ENCODE peak calls at places on chromosome X, in five cellular contexts. G, V, B, U and D are unnamed samples.
A peak's percentile ranks its signal among the peaks of the same experiment; 100 is the strongest.

GRCh38 chrX:16081357-16081756 is 42.0 kb upstream of the GRPR start:
- DNase-seq in U (no peak), G (no peak), B (no peak), V (no peak), D (no peak)

GRCh38 chrX:151694661-151695582 is at the start of gene PRRG3:
- DNase-seq in G (no peak), B (no peak), U (peak; percentile 24), V (peak; percentile 52), D (peak; percentile 89)

GRCh38 chrX:71872542-71873458 is 37.8 kb upstream of the NHSL2 start:
- DNase-seq in B (no peak), G (no peak), U (no peak), V (no peak), D (no peak)

GRCh38 chrX:68365356-68365755 is 67.9 kb downstream of the OPHN1 start:
- DNase-seq in B (no peak), V (no peak), U (no peak), G (no peak), D (no peak)

GRCh38 chrX:27996132-27996531 is 14.9 kb upstream of the DCAF8L1 start:
- DNase-seq in V (no peak), B (no peak), U (no peak), G (no peak), D (no peak)

GRCh38 chrX:136189222-136189621 is 41.9 kb downstream of the FHL1 start:
- DNase-seq in G (no peak), V (no peak), U (peak; percentile 41), B (no peak), D (no peak)

GRCh38 chrX:5402461-5402860 is 826.2 kb downstream of the NLGN4X start:
- DNase-seq in V (no peak), G (no peak), B (no peak), U (no peak), D (no peak)

GRCh38 chrX:123736333-123736921 is 3.6 kb upstream of the THOC2 start:
- DNase-seq in G (no peak), U (no peak), V (no peak), B (no peak), D (no peak)

GRCh38 chrX:49155243-49155899 is 7.2 kb upstream of the MAGIX start:
- DNase-seq in B (peak; percentile 60), V (peak; percentile 52), G (no peak), U (no peak), D (peak; percentile 77)

GRCh38 chrX:9825129-9825865 is 39.1 kb downstream of the SHROOM2 start:
- DNase-seq in B (no peak), V (no peak), U (no peak), G (no peak), D (no peak)

GRCh38 chrX:18714910-18715309 is 7.5 kb downstream of the PPEF1 start:
- DNase-seq in B (no peak), U (no peak), G (no peak), V (no peak), D (no peak)

GRCh38 chrX:40171513-40172168 is 73.9 kb upstream of the BCOR start:
- DNase-seq in G (no peak), V (peak; percentile 63), B (no peak), U (peak; percentile 35), D (peak; percentile 80)

GRCh38 chrX:129015381-129015780 is 507.9 kb downstream of the SMARCA1 start:
- DNase-seq in V (peak; percentile 18), U (no peak), B (no peak), G (no peak), D (no peak)

GRCh38 chrX:10310502-10310901 is 153.7 kb downstream of the CLCN4 start:
- DNase-seq in U (no peak), B (no peak), V (no peak), G (no peak), D (peak; percentile 15)

GRCh38 chrX:41377624-41378023 is 43.7 kb downstream of the DDX3X start:
- DNase-seq in G (no peak), U (no peak), V (no peak), B (no peak), D (no peak)

GRCh38 chrX:24153175-24153795 is 3.8 kb downstream of the ZFX start:
- DNase-seq in V (peak; percentile 35), G (no peak), B (no peak), U (no peak), D (peak; percentile 59)
- H3K4me3 ChIP-seq in V (peak overlapping the region; percentile 12), G (no peak overlapping the region), B (no peak overlapping the region), U (no peak overlapping the region), D (no peak overlapping the region)

DNA sequence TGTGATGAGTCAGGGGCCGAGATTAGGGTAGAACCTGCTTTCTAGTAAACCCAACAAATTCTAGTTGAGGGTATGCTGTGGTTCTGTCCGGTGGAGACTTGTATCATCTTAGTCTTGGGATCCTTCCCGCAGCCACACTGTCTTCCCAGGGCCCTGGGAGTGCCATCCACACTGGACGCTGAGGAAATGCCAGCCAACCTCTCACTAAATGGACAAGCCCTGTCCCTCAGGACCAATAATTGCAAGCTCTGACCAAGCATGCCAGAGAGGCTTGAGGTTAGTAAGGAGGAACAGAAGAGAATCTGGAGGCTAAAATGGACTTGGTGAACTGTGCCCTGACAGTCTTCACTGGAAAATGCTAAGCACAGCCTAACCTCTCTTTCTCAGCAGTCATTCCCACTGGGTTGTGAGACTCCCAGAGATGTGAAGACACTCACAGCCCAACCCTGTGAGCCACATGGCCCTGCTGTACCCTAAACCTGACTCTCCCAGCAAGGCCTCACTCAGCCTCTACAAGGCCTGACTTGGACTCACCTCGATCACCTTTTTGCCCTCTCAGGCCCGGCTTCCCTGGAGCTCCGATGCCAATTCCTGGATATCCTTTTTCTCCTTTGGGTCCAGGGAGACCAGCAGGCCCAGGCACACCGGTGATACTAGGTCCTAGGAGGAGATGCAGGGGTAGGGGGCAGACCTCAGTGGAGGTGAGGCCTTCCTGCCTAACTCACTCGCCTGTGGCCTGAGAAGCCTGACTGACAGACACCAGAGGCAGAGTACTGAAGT is 77.6 kb downstream of the ATG4A start:
- DNase-seq in G (no peak), V (no peak), B (no peak), U (no peak), D (no peak)
- H3K36me3 ChIP-seq in G (no peaks in the 10 kb centered on the region), V (peaks cover 5% of the 10 kb centered on the region), B (no peaks in the 10 kb centered on the region), U (no peaks in the 10 kb centered on the region), D (peaks cover 2% of the 10 kb centered on the region)

GRCh38 chrX:131827935-131828334 is 195.2 kb upstream of the STK26 start:
- DNase-seq in V (peak; percentile 63), G (no peak), U (no peak), B (peak; percentile 42), D (peak; percentile 59)

GRCh38 chrX:131828482-131828881 is 194.6 kb upstream of the STK26 start:
- DNase-seq in U (no peak), B (no peak), V (peak; percentile 7), G (no peak), D (no peak)

GRCh38 chrX:131830400-131831184 is 192.5 kb upstream of the STK26 start:
- DNase-seq in U (peak; percentile 34), G (peak; percentile 68), B (peak; percentile 81), V (peak; percentile 95), D (peak; percentile 52)

GRCh38 chrX:131826572-131826971 is 196.5 kb upstream of the STK26 start:
- DNase-seq in B (no peak), G (no peak), V (no peak), U (no peak), D (no peak)

DNA sequence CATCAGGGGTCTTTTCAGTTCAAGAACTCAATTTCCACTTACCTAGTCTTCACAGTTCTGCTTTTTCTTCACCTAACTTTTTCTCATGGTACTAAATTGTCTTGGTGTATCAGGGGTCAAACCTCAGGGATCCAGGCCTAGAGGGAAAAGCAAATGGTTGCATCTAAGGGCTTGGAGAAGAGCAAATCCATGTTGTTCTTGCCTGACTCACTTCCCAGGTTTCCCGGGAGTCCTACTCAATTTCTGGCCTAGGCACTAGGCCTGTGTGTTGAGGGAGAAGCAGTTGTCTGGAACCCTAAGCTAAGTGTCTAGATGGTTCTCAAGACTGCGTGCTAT is 191.9 kb upstream of the STK26 start:
- DNase-seq in U (no peak), G (no peak), B (no peak), V (no peak), D (no peak)
- H3K4me3 ChIP-seq in U (peak overlapping the region; percentile 28), G (no peak overlapping the region), B (peak overlapping the region; percentile 53), V (peak overlapping the region; percentile 61), D (peak overlapping the region; percentile 69)

DNA sequence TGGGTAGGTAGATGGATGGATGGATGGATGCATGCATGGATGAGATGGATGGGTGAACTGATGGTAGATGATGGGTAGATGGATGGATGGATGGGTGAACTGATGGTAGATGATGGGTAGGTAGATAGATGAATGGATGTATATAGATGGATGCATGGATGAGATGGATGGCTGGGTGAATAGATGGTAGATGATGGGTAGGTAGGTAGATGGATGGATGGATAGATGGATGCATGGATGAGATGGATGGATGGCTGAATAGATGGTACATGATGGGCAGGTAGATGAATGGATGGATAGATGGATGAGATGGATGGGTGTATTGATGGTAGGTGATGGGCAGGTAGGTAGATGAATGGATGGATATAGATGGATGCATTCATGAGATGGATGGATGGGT is 15.1 kb upstream of the SLC25A6 start:
- DNase-seq in G (no peak), U (no peak), B (no peak), V (no peak), D (no peak)
- H3K36me3 ChIP-seq in G (peaks cover 39% of the 10 kb centered on the region), U (peaks cover 70% of the 10 kb centered on the region), B (peaks cover 72% of the 10 kb centered on the region), V (peaks cover 29% of the 10 kb centered on the region), D (peaks cover 28% of the 10 kb centered on the region)

GRCh38 chrX:46758163-46758955 is 559 bp downstream of the SLC9A7 start:
- DNase-seq in V (peak; percentile 14), G (peak; percentile 13), B (peak; percentile 0), U (peak; percentile 8), D (peak; percentile 39)

GRCh38 chrX:46757052-46757451 is 1.9 kb downstream of the SLC9A7 start:
- DNase-seq in U (no peak), B (no peak), G (no peak), V (no peak), D (no peak)

GRCh38 chrX:46757593-46757992 is 1.3 kb downstream of the SLC9A7 start:
- DNase-seq in B (no peak), U (no peak), V (no peak), G (no peak), D (no peak)

GRCh38 chrX:46754450-46755075 is 4.4 kb downstream of the SLC9A7 start:
- DNase-seq in V (no peak), B (no peak), U (no peak), G (no peak), D (no peak)

DNA sequence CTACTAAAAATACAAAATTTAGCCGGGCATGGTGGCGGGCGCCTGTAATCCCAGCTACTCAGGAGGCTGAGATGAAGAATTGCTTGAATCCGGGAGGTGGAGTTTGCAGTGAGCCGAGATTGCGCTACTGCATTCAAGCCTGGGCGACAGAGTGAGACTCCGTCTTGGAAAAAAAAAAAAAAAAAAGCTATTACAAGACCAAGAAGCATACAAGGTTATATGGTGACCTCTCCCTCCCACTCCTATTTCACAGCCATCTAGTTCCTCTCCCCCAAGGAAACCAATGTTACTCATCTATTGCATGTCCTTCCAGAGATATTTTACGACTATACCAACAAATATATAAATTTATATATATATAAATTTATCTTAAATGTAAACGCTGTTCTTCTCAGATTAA is 3.3 kb downstream of the SLC9A7 start:
- DNase-seq in V (no peak), B (no peak), U (no peak), G (no peak), D (no peak)
- H3K4me3 ChIP-seq in V (no peak overlapping the region), B (no peak overlapping the region), U (no peak overlapping the region), G (no peak overlapping the region), D (no peak overlapping the region)

DNA sequence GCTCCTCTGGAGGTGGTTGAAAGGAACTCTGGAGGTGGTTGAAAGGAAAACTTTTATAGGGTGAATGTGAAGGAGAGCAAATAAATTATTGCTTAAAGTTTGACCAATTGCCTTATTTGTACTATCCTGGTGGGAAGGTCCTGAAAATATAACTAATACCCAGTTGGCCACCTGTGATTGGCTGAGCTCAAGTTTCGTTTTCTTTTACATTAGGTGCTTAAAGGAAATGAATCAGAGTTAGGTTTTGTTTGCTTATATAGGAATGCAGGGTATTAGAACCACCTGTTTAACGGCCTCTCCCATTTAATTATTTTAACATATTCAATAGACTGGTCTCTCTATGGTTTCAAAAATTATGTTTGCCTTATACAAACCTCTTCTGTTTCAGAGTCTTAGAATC is 497.6 kb downstream of the PRR32 start:
- DNase-seq in U (no peak), B (no peak), V (no peak), G (no peak), D (peak; percentile 0)
- H3K36me3 ChIP-seq in U (no peaks in the 10 kb centered on the region), B (no peaks in the 10 kb centered on the region), V (no peaks in the 10 kb centered on the region), G (no peaks in the 10 kb centered on the region), D (no peaks in the 10 kb centered on the region)